ENCODE peak calls at places on chromosomes 11 and 22, in seven cellular contexts. L, K, Q, C, A, B and N are unnamed samples.

GRCh38 chr22:49738566-49738965 is 89.1 kb downstream of the BRD1 start:
- DNase-seq in L (no peak), K (no peak), Q (no peak), C (no peak), A (no peak), B (no peak), N (no peak)

GRCh38 chr22:36166518-36167220 is 6.1 kb upstream of the APOL3 start:
- DNase-seq in L (no peak), K (no peak), Q (no peak), C (no peak), A (no peak), B (no peak), N (no peak)

GRCh38 chr11:130118636-130119387 is 40.8 kb upstream of the ST14 start:
- DNase-seq in L (no peak), K (no peak), Q (no peak), C (no peak), A (no peak), B (no peak), N (no peak)

GRCh38 chr11:58784995-58785394 is 53.3 kb upstream of the GLYAT start:
- DNase-seq in L (no peak), K (no peak), Q (no peak), C (no peak), A (no peak), B (no peak), N (no peak)

GRCh38 chr22:24049978-24050377 is 38.9 kb downstream of the CABIN1 start:
- DNase-seq in L (no peak), K (no peak), Q (no peak), C (no peak), A (no peak), B (no peak), N (no peak)

GRCh38 chr11:86068138-86068861 is 584 bp downstream of the PICALM start:
- DNase-seq in L (no peak), K (no peak), Q (peak), C (peak), A (no peak), B (peak), N (peak)

GRCh38 chr11:96215094-96215782 is 127.8 kb downstream of the MAML2 start:
- DNase-seq in L (peak), K (peak), Q (no peak), C (peak), A (peak), B (no peak), N (peak)

GRCh38 chr11:100740440-100740839 is 53.4 kb downstream of the ARHGAP42 start:
- DNase-seq in L (peak), K (peak), Q (no peak), C (peak), A (peak), B (no peak), N (no peak)

GRCh38 chr11:61111786-61112517 is 9.7 kb downstream of the CD5 start:
- DNase-seq in L (no peak), K (no peak), Q (no peak), C (no peak), A (no peak), B (no peak), N (no peak)

GRCh38 chr22:29098296-29098695 is 25.5 kb downstream of the KREMEN1 start:
- DNase-seq in L (no peak), K (no peak), Q (no peak), C (no peak), A (no peak), B (no peak), N (no peak)

GRCh38 chr22:19855504-19856409 is 1.1 kb upstream of the GNB1L start:
- DNase-seq in L (peak), K (no peak), Q (peak), C (peak), A (peak), B (peak), N (peak)

GRCh38 chr11:66749091-66749490 is 20.1 kb upstream of the SPTBN2 start:
- DNase-seq in L (no peak), K (no peak), Q (no peak), C (no peak), A (peak), B (no peak), N (no peak)

GRCh38 chr11:22130462-22131053 is 62.3 kb upstream of the ANO5 start:
- DNase-seq in L (peak), K (no peak), Q (no peak), C (peak), A (no peak), B (no peak), N (peak)

GRCh38 chr11:57425565-57426438 is 1.1 kb downstream of the SLC43A3 start:
- DNase-seq in L (no peak), K (no peak), Q (peak), C (peak), A (no peak), B (no peak), N (peak)

GRCh38 chr11:122748968-122749687 is 89.2 kb upstream of the CRTAM start:
- DNase-seq in L (peak), K (peak), Q (no peak), C (peak), A (peak), B (no peak), N (peak)

GRCh38 chr11:83206221-83206620 is 12.7 kb downstream of the ANKRD42 start:
- DNase-seq in L (no peak), K (no peak), Q (no peak), C (no peak), A (no peak), B (no peak), N (no peak)

GRCh38 chr22:43592470-43592869 is 180.7 kb downstream of the MPPED1 start:
- DNase-seq in L (no peak), K (no peak), Q (no peak), C (no peak), A (no peak), B (peak), N (peak)

GRCh38 chr11:73228268-73229134 is 10.4 kb downstream of the P2RY2 start:
- DNase-seq in L (no peak), K (no peak), Q (no peak), C (no peak), A (no peak), B (no peak), N (no peak)

GRCh38 chr11:112877561-112877960 is 83.7 kb upstream of the NCAM1 start:
- DNase-seq in L (no peak), K (no peak), Q (no peak), C (no peak), A (no peak), B (peak), N (no peak)

GRCh38 chr11:16034074-16034473 is 322.3 kb downstream of the SOX6 start:
- DNase-seq in L (no peak), K (no peak), Q (no peak), C (no peak), A (no peak), B (no peak), N (peak)

GRCh38 chr11:110991621-110992355 is 253.7 kb upstream of the POU2AF2 start:
- DNase-seq in L (peak), K (no peak), Q (no peak), C (no peak), A (peak), B (no peak), N (peak)

GRCh38 chr22:41094036-41094435 is 1.6 kb downstream of the EP300 start:
- DNase-seq in L (peak), K (peak), Q (no peak), C (peak), A (peak), B (no peak), N (peak)

GRCh38 chr11:112623057-112623456 is 338.2 kb upstream of the NCAM1 start:
- DNase-seq in L (no peak), K (no peak), Q (no peak), C (no peak), A (no peak), B (no peak), N (no peak)

GRCh38 chr11:66810576-66811185 is 32.6 kb upstream of the RCE1 start:
- DNase-seq in L (no peak), K (no peak), Q (no peak), C (no peak), A (no peak), B (no peak), N (no peak)

GRCh38 chr22:23570681-23571080 is 9.4 kb downstream of the IGLL1 start:
- DNase-seq in L (no peak), K (no peak), Q (no peak), C (no peak), A (no peak), B (no peak), N (no peak)

GRCh38 chr22:19814428-19814827 is 40.2 kb downstream of the GNB1L start:
- DNase-seq in L (no peak), K (no peak), Q (no peak), C (no peak), A (no peak), B (no peak), N (no peak)

GRCh38 chr11:90558328-90558865 is 335.5 kb upstream of the CHORDC1 start:
- DNase-seq in L (no peak), K (no peak), Q (no peak), C (no peak), A (no peak), B (no peak), N (no peak)

GRCh38 chr11:72241290-72241781 is 2.6 kb downstream of the PHOX2A start:
- DNase-seq in L (no peak), K (no peak), Q (no peak), C (no peak), A (no peak), B (no peak), N (no peak)

GRCh38 chr22:39309881-39310714 is 9.3 kb downstream of the RPL3 start:
- DNase-seq in L (peak), K (peak), Q (no peak), C (peak), A (no peak), B (no peak), N (peak)

GRCh38 chr22:39306456-39307361 is 12.7 kb downstream of the RPL3 start:
- DNase-seq in L (no peak), K (no peak), Q (no peak), C (peak), A (no peak), B (peak), N (peak)

GRCh38 chr22:39308614-39309363 is 10.6 kb downstream of the RPL3 start:
- DNase-seq in L (peak), K (peak), Q (no peak), C (peak), A (peak), B (no peak), N (peak)

GRCh38 chr22:39311592-39312400 is 7.6 kb downstream of the RPL3 start:
- DNase-seq in L (no peak), K (no peak), Q (no peak), C (peak), A (no peak), B (no peak), N (peak)

DNA sequence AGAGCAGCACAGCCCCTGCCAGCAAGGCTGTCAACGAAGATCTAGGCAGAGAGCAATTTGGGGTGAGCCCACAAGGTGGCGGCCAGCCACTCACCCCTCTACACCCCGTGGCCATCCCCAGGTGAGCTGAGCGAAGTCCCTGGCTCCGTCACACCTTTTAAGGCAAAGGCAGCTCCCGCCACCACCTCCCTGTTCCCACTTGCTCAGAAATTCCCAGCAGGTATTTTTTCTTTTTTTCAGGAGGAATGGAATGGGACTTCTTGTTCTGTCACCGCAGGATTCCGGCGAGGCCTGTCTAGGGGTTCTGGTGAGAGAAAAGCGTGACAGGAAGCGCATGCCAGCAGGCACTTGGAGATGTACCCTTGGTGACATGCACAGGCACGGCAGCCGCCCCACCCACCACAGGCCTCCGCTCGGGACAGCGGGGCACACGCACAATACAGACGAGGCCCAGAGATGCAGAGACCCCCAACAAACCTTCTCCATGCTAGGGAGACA is 10.0 kb downstream of the RPL3 start:
- DNase-seq in L (no peak), K (peak), Q (no peak), C (no peak), A (no peak), B (peak), N (peak)
- TF ChIP-seq CTCF in L (peak), K (peak), Q (no peak), C (peak), A (peak), B (no peak), N (peak)

DNA sequence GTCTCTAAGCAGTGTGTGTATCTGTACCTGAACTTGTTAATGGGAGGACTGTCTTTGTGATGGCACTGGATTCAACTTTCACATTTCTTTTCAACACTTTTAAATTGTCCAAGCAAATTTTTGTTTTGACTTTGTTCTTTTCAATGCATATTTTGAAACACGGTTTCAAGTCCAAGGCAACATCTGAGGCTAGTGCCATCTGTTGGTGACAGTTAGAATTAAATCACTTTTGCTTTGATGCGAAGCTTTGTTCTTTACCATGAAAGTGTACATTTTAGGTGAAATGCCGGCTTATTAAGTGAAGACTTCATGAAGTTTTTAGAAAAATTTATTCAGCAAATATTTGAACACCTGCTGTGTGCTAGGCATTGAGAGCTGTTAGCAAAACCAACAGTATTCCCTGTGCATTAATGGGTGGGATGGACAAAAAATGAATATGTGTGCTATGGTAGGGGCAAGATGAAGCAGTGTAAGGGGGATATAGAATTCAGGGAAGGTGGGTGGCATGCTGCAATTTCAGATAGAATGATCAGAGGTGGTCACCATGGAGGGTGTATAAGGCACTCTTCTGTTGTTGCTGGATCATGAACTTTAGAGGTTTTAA is 70.2 kb downstream of the DDX10 start:
- DNase-seq in L (peak), K (peak), Q (no peak), C (peak), A (peak), B (no peak), N (peak)
- TF ChIP-seq CTCF in L (peak), K (peak), Q (peak), C (peak), A (peak), B (no peak), N (no peak)

DNA sequence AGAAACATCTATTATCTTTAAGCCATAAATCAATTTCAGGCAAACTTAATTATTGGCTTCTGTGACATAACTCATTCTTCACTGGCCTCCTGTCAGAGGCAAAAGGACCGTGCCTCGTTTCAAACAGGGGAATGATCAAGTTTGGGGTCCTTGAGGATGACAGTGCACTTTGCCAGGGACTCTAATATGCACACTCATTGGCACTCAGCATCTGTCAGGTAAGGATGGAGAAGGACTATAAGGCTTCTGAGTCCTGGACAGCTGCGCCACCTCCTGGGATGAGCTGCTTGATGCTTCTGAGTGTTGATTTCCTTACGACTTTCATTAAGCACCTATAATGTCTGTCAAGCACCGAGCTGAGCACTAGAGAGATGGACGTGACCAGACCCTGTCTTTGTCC is 20.2 kb downstream of the BPIFC start:
- DNase-seq in L (peak), K (no peak), Q (no peak), C (no peak), A (no peak), B (peak), N (peak)
- TF ChIP-seq CTCF in L (peak), K (peak), Q (no peak), C (no peak), A (peak), B (no peak), N (peak)

GRCh38 chr11:94563848-94564442 is 3.2 kb upstream of the PIWIL4 start:
- DNase-seq in L (no peak), K (no peak), Q (no peak), C (no peak), A (no peak), B (no peak), N (no peak)

GRCh38 chr11:94558468-94558867 is 8.7 kb upstream of the PIWIL4 start:
- DNase-seq in L (no peak), K (no peak), Q (no peak), C (no peak), A (no peak), B (no peak), N (no peak)

GRCh38 chr11:94558932-94559331 is 8.2 kb upstream of the PIWIL4 start:
- DNase-seq in L (no peak), K (no peak), Q (no peak), C (no peak), A (no peak), B (no peak), N (no peak)

GRCh38 chr11:94567181-94567670 is at the start of gene PIWIL4:
- DNase-seq in L (no peak), K (no peak), Q (no peak), C (no peak), A (no peak), B (no peak), N (no peak)

DNA sequence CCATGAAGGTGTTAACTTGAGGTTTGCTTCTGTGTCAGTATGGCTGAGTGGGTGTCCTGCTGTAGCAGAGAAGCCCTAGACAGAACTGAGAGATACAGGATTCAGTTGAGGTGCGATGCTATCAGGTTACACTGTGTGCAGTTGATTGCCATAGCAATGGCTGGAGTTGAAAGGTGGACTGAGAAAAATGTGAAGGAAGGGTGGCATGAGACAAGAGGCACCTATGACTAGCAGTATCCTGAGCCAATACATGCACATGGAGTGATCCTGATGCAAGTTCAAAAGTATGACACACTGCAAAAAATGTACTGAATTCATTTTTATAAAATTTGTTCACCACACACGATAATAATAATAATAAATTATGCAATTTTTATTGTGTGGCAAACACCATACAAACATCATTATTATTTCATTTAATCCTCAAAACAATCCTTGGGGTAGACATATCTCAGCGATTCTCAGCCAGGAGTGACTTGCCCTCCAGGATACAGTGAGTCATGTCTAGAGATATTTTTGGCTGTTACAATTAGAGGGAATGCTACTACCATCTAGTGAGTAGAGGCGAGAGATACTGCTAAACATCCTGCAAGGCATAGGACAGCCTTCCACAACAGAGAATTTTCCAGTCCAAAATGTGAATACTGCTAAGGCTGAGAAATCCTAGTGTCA is 3.9 kb upstream of the PIWIL4 start:
- DNase-seq in L (peak), K (peak), Q (no peak), C (peak), A (peak), B (no peak), N (peak)
- TF ChIP-seq CTCF in L (peak), K (peak), Q (peak), C (peak), A (peak), B (no peak), N (peak)

GRCh38 chr11:114776956-114777355 is 98.6 kb downstream of the NXPE2 start:
- DNase-seq in L (no peak), K (no peak), Q (no peak), C (no peak), A (no peak), B (no peak), N (no peak)

GRCh38 chr11:114775849-114776621 is 97.7 kb downstream of the NXPE2 start:
- DNase-seq in L (no peak), K (no peak), Q (no peak), C (no peak), A (no peak), B (no peak), N (no peak)

GRCh38 chr11:114771172-114771571 is 92.8 kb downstream of the NXPE2 start:
- DNase-seq in L (no peak), K (no peak), Q (no peak), C (no peak), A (no peak), B (no peak), N (no peak)

GRCh38 chr11:114773541-114774338 is 95.4 kb downstream of the NXPE2 start:
- DNase-seq in L (no peak), K (no peak), Q (no peak), C (no peak), A (no peak), B (no peak), N (no peak)

DNA sequence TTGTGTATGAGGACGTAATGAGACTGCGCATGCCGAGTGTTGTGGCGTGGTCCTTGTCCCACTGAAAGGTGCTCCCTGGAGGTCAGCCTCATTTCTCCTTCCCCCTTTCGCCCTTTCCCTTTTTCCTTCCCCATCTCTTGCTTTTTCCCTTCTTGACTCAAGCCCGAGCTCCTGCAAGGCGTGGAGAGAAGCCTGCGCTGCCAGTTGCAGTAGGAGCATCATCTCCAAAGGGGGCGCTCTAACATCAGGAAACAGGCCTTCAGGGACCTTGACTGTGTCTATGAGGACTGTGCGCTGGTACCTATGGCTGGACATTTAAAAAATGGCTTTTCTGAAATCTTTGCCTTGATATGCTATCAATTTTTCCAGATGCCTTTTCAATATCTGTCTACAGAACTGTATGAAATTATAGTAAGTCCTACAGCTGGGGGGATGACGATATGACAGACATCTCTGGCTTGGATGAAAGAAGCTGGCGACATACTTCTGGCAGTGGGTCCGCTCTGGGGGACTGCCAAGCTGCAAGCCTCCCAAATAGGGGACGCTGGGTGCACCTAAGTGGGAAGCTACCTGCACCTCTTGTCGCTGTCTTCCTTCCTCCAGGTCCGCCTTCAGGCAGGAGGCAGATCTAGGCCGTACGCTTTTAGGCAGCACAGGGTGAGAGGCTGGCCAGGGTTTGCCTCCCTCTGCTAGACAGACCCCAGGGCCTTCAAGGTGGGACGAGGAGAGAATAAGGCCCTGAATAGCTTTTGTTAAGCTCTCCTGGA is 96.5 kb downstream of the NXPE2 start:
- DNase-seq in L (peak), K (no peak), Q (peak), C (peak), A (peak), B (peak), N (peak)
- TF ChIP-seq CTCF in L (peak), K (peak), Q (peak), C (peak), A (peak), B (peak), N (peak)

GRCh38 chr11:64150051-64150450 is 15.9 kb downstream of the MACROD1 start:
- DNase-seq in L (no peak), K (no peak), Q (no peak), C (no peak), A (no peak), B (no peak), N (no peak)
- TF ChIP-seq CTCF in L (no peak), K (no peak), Q (no peak), C (no peak), A (no peak), B (no peak), N (no peak)

GRCh38 chr11:64765291-64765803 is 5.6 kb upstream of the PYGM start:
- DNase-seq in L (no peak), K (no peak), Q (no peak), C (no peak), A (no peak), B (peak), N (no peak)
- TF ChIP-seq CTCF in L (peak), K (peak), Q (peak), C (peak), A (peak), B (no peak), N (no peak)